ENCODE peak calls at places on chromosomes 13 and 19, in nine cellular contexts. H is Calu3; I is activated gamma-delta T cell treated with anti-CD3 and anti-CD28 coated beads, Interleukin-2, amount 50 U/mL, for 16 hours; T is pons; Q is heart right ventricle; M is HTR-8/SVneo; E is activated T-helper 1 cell treated with anti-CD3 and anti-CD28 coated beads, Interleukin-2, amount 50 U/mL, for 16 hours; A is activated CD4-positive, alpha-beta T cell treated with anti-CD3 and anti-CD28 coated beads for 24 hours; Y is EH. Z is an unnamed sample.

GRCh38 chr13:39451860-39452301 is 151.1 kb downstream of the LHFPL6 start:
- DNase-seq in I (no peak), Q (peak), T (peak), Y (peak), A (no peak), E (no peak), H (no peak), M (no peak), Z (no peak)

GRCh38 chr19:34350161-34350561 is 14.8 kb upstream of the GPI start:
- DNase-seq in A (no peak), E (peak), I (peak), Q (no peak), M (no peak), Y (peak), T (no peak), H (no peak), Z (no peak)

GRCh38 chr19:50728084-50728737 is 5.0 kb downstream of the CLEC11A start:
- DNase-seq in Q (peak), A (peak), H (no peak), I (peak), Y (peak), M (no peak), E (no peak), T (peak), Z (no peak)

GRCh38 chr19:10191347-10191746 is 3.4 kb downstream of the DNMT1 start:
- DNase-seq in I (no peak), Q (peak), A (no peak), M (no peak), Y (peak), E (no peak), H (no peak), T (no peak), Z (peak)

GRCh38 chr13:94933230-94933751 is 220.9 kb upstream of the SOX21 start:
- DNase-seq in A (no peak), I (no peak), E (no peak), Y (no peak), Q (no peak), T (no peak), H (no peak), M (no peak), Z (no peak)

GRCh38 chr19:14310055-14310454 is 71.2 kb upstream of the ADGRE5 start:
- DNase-seq in T (no peak), I (no peak), Q (no peak), Y (no peak), A (no peak), M (no peak), E (no peak), H (no peak), Z (no peak)

GRCh38 chr13:78958019-78958418 is 299.1 kb upstream of the OBI1 start:
- DNase-seq in H (no peak), T (no peak), Q (no peak), E (no peak), I (no peak), M (no peak), Y (no peak), A (no peak), Z (no peak)

GRCh38 chr19:16369664-16370576 is 45.3 kb downstream of the KLF2 start:
- DNase-seq in T (no peak), E (peak), Q (no peak), I (peak), Y (no peak), M (no peak), H (no peak), A (no peak), Z (no peak)

GRCh38 chr19:15421726-15422260 is 3.0 kb upstream of the AKAP8L start:
- DNase-seq in H (no peak), E (no peak), I (no peak), M (no peak), A (no peak), Y (no peak), Q (peak), T (peak), Z (no peak)

GRCh38 chr13:109868583-109869311 is 82.4 kb upstream of the IRS2 start:
- DNase-seq in Q (no peak), A (no peak), H (no peak), M (no peak), Y (peak), I (no peak), E (no peak), T (no peak), Z (no peak)

GRCh38 chr13:39684531-39685137 is 29.2 kb downstream of the COG6 start:
- DNase-seq in T (peak), A (no peak), M (peak), Q (no peak), I (no peak), E (no peak), H (no peak), Y (peak), Z (peak)

GRCh38 chr19:55247621-55248099 is 11.2 kb downstream of the PPP6R1 start:
- DNase-seq in A (no peak), I (no peak), M (no peak), T (no peak), H (peak), Q (peak), E (no peak), Y (peak), Z (peak)

GRCh38 chr13:67857581-67858310 is 627.6 kb upstream of the PCDH9 start:
- DNase-seq in H (no peak), Q (no peak), I (no peak), Y (no peak), E (no peak), T (no peak), M (no peak), A (no peak), Z (no peak)

GRCh38 chr13:60584976-60585375 is 188.0 kb downstream of the TDRD3 start:
- DNase-seq in Y (peak), H (no peak), I (no peak), M (no peak), E (no peak), Q (no peak), A (no peak), T (no peak), Z (peak)

GRCh38 chr19:44729516-44730033 is 18.9 kb upstream of the BCL3 start:
- DNase-seq in A (no peak), H (no peak), T (no peak), Q (no peak), E (no peak), Y (no peak), I (no peak), M (no peak), Z (no peak)

GRCh38 chr13:20125129-20125782 is 35.6 kb downstream of the GJA3 start:
- DNase-seq in A (no peak), I (no peak), Q (no peak), T (peak), M (no peak), H (no peak), E (no peak), Y (peak), Z (peak)

GRCh38 chr19:18906605-18907519 is 10.9 kb upstream of the CERS1 start:
- DNase-seq in A (no peak), T (peak), Y (no peak), H (no peak), I (no peak), Q (no peak), E (no peak), M (no peak), Z (no peak)

GRCh38 chr19:7862413-7862951 is 11.7 kb downstream of the PRR36 start:
- DNase-seq in Y (peak), I (peak), M (no peak), H (no peak), A (peak), T (no peak), Q (peak), E (peak), Z (no peak)

GRCh38 chr13:111525320-111526118 is 205.1 kb downstream of the TEX29 start:
- DNase-seq in E (no peak), Y (no peak), T (no peak), I (no peak), M (no peak), H (no peak), Q (no peak), A (no peak), Z (no peak)

GRCh38 chr19:35587326-35587725 is 1.4 kb downstream of the PMIS2 start:
- DNase-seq in I (no peak), Y (no peak), E (no peak), T (no peak), M (no peak), A (no peak), H (no peak), Q (no peak), Z (no peak)

GRCh38 chr13:76512676-76513277 is 373.4 kb downstream of the KCTD12 start:
- DNase-seq in Y (peak), Q (peak), H (no peak), A (no peak), I (no peak), T (no peak), M (no peak), E (no peak), Z (peak)

GRCh38 chr19:6710273-6711077 is 10.0 kb downstream of the C3 start:
- DNase-seq in Q (no peak), E (no peak), T (no peak), M (no peak), I (no peak), A (no peak), Y (no peak), H (no peak), Z (no peak)

GRCh38 chr13:22064854-22065646 is 394.2 kb downstream of the FGF9 start:
- DNase-seq in M (no peak), A (no peak), Y (no peak), E (no peak), Q (no peak), H (no peak), T (no peak), I (no peak), Z (no peak)

GRCh38 chr19:15323496-15324235 is 8.7 kb downstream of the BRD4 start:
- DNase-seq in T (no peak), E (no peak), H (peak), A (no peak), Q (peak), I (no peak), M (no peak), Y (peak), Z (peak)

GRCh38 chr13:41311607-41312500 is 787 bp downstream of the NAA16 start:
- DNase-seq in Y (peak), M (peak), Q (peak), T (peak), H (peak), A (peak), E (peak), I (peak), Z (peak)

GRCh38 chr19:49125025-49125731 is 5.8 kb downstream of the PPFIA3 start:
- DNase-seq in E (no peak), H (peak), Y (no peak), Q (no peak), M (no peak), A (no peak), T (no peak), I (no peak), Z (no peak)

GRCh38 chr19:47445527-47445926 is 26.2 kb downstream of the SLC8A2 start:
- DNase-seq in H (no peak), I (no peak), M (no peak), A (no peak), E (no peak), Y (no peak), T (no peak), Q (no peak), Z (no peak)

GRCh38 chr19:5230730-5231555 is 109.7 kb downstream of the PTPRS start:
- DNase-seq in T (no peak), I (no peak), E (no peak), H (no peak), Y (no peak), Q (no peak), M (no peak), A (no peak), Z (no peak)

Z was measured in HFFc6.